ENCODE peak calls at places on chromosome 11, in four cellular contexts. One of them, this sample, is unnamed.

GRCh38 chr11:7512525-7513209 is 1.1 kb upstream of the PPFIBP2 start:
- DNase-seq in adrenal gland: peak; percentile 75
- DNase-seq in right cardiac atrium: peak; percentile 94
- DNase-seq in upper lobe of right lung: peak; percentile 85
- DNase-seq in this sample: peak; percentile 83

GRCh38 chr11:94769897-94770296 is 1.7 kb downstream of the AMOTL1 start:
- DNase-seq in adrenal gland: no peak
- DNase-seq in right cardiac atrium: peak; percentile 54
- DNase-seq in upper lobe of right lung: no peak
- DNase-seq in this sample: no peak

GRCh38 chr11:59716051-59716450 is 2.4 kb upstream of the OR10V1 start:
- DNase-seq in right cardiac atrium: no peak
- DNase-seq in adrenal gland: no peak
- DNase-seq in upper lobe of right lung: no peak
- DNase-seq in this sample: no peak

GRCh38 chr11:131109256-131109655 is 193.0 kb upstream of the SNX19 start:
- DNase-seq in upper lobe of right lung: no peak
- DNase-seq in right cardiac atrium: no peak
- DNase-seq in adrenal gland: no peak
- DNase-seq in this sample: no peak

GRCh38 chr11:100920571-100920970 is 209.0 kb downstream of the PGR start:
- DNase-seq in adrenal gland: no peak
- DNase-seq in upper lobe of right lung: no peak
- DNase-seq in right cardiac atrium: no peak
- DNase-seq in this sample: no peak

GRCh38 chr11:69102161-69102695 is 53.5 kb downstream of the TPCN2 start:
- DNase-seq in adrenal gland: no peak
- DNase-seq in upper lobe of right lung: no peak
- DNase-seq in right cardiac atrium: no peak
- DNase-seq in this sample: no peak

GRCh38 chr11:127844843-127845242 is 742.5 kb downstream of the ETS1 start:
- DNase-seq in right cardiac atrium: no peak
- DNase-seq in adrenal gland: no peak
- DNase-seq in upper lobe of right lung: no peak
- DNase-seq in this sample: no peak

GRCh38 chr11:57279131-57279530 is 42.1 kb upstream of the APLNR start:
- DNase-seq in right cardiac atrium: no peak
- DNase-seq in upper lobe of right lung: no peak
- DNase-seq in adrenal gland: no peak
- DNase-seq in this sample: no peak

GRCh38 chr11:107494036-107494435 is 36.4 kb upstream of the CWF19L2 start:
- DNase-seq in adrenal gland: no peak
- DNase-seq in right cardiac atrium: no peak
- DNase-seq in upper lobe of right lung: no peak
- DNase-seq in this sample: no peak

GRCh38 chr11:62033191-62034044 is 66.0 kb upstream of the FTH1 start:
- DNase-seq in upper lobe of right lung: no peak
- DNase-seq in adrenal gland: peak; percentile 14
- DNase-seq in right cardiac atrium: no peak
- DNase-seq in this sample: no peak

GRCh38 chr11:43358308-43358669 is 431 bp upstream of the TTC17 start:
- DNase-seq in upper lobe of right lung: no peak
- DNase-seq in right cardiac atrium: no peak
- DNase-seq in adrenal gland: no peak
- DNase-seq in this sample: no peak

GRCh38 chr11:57469268-57469667 is 8.9 kb downstream of the RTN4RL2 start:
- DNase-seq in right cardiac atrium: no peak
- DNase-seq in adrenal gland: no peak
- DNase-seq in upper lobe of right lung: no peak
- DNase-seq in this sample: no peak

GRCh38 chr11:2730323-2731284 is 30.8 kb upstream of the KCNQ1OT1 start:
- DNase-seq in upper lobe of right lung: no peak
- DNase-seq in adrenal gland: no peak
- DNase-seq in right cardiac atrium: peak; percentile 68
- DNase-seq in this sample: no peak

GRCh38 chr11:106442032-106442431 is 364.6 kb downstream of the AASDHPPT start:
- DNase-seq in adrenal gland: no peak
- DNase-seq in upper lobe of right lung: no peak
- DNase-seq in right cardiac atrium: no peak
- DNase-seq in this sample: no peak

GRCh38 chr11:74327076-74327475 is 15.6 kb upstream of the P4HA3 start:
- DNase-seq in right cardiac atrium: no peak
- DNase-seq in upper lobe of right lung: no peak
- DNase-seq in adrenal gland: no peak
- DNase-seq in this sample: no peak

GRCh38 chr11:12692238-12693074 is 18.2 kb downstream of the TEAD1 start:
- DNase-seq in upper lobe of right lung: peak; percentile 82
- DNase-seq in right cardiac atrium: peak; percentile 94
- DNase-seq in adrenal gland: peak; percentile 98
- DNase-seq in this sample: peak; percentile 85

GRCh38 chr11:108135845-108136599 is 14.7 kb downstream of the ACAT1 start:
- DNase-seq in adrenal gland: no peak
- DNase-seq in right cardiac atrium: no peak
- DNase-seq in upper lobe of right lung: no peak
- DNase-seq in this sample: no peak

GRCh38 chr11:119041821-119042514 is 11.3 kb upstream of the SLC37A4 start:
- DNase-seq in adrenal gland: no peak
- DNase-seq in right cardiac atrium: no peak
- DNase-seq in upper lobe of right lung: no peak
- DNase-seq in this sample: no peak

GRCh38 chr11:61482513-61482912 is 26.0 kb upstream of the LRRC10B start:
- DNase-seq in right cardiac atrium: no peak
- DNase-seq in adrenal gland: no peak
- DNase-seq in upper lobe of right lung: no peak
- DNase-seq in this sample: no peak

GRCh38 chr11:2771758-2772466 is 72.1 kb upstream of the KCNQ1OT1 start:
- DNase-seq in upper lobe of right lung: peak; percentile 55
- DNase-seq in adrenal gland: no peak
- DNase-seq in right cardiac atrium: no peak
- DNase-seq in this sample: peak; percentile 12

GRCh38 chr11:9624448-9624847 is 39.4 kb upstream of the SWAP70 start:
- DNase-seq in upper lobe of right lung: no peak
- DNase-seq in right cardiac atrium: no peak
- DNase-seq in adrenal gland: no peak
- DNase-seq in this sample: no peak

GRCh38 chr11:129702410-129703390 is 112.9 kb upstream of the TMEM45B start:
- DNase-seq in right cardiac atrium: no peak
- DNase-seq in upper lobe of right lung: no peak
- DNase-seq in adrenal gland: no peak
- DNase-seq in this sample: no peak

GRCh38 chr11:69919659-69920499 is 100.7 kb upstream of the FGF3 start:
- DNase-seq in right cardiac atrium: no peak
- DNase-seq in upper lobe of right lung: no peak
- DNase-seq in adrenal gland: no peak
- DNase-seq in this sample: no peak

GRCh38 chr11:8959546-8960166 is 4.6 kb downstream of the TMEM9B start:
- DNase-seq in adrenal gland: peak; percentile 32
- DNase-seq in upper lobe of right lung: no peak
- DNase-seq in right cardiac atrium: no peak
- DNase-seq in this sample: no peak

GRCh38 chr11:65429724-65430405 is 7.3 kb downstream of the NEAT1 start:
- DNase-seq in upper lobe of right lung: peak; percentile 87
- DNase-seq in right cardiac atrium: peak; percentile 89
- DNase-seq in adrenal gland: peak; percentile 81
- DNase-seq in this sample: peak; percentile 72

GRCh38 chr11:46327829-46328228 is 19.4 kb upstream of the DGKZ start:
- DNase-seq in adrenal gland: peak; percentile 33
- DNase-seq in upper lobe of right lung: no peak
- DNase-seq in right cardiac atrium: no peak
- DNase-seq in this sample: no peak

GRCh38 chr11:73381589-73381988 is 5.4 kb downstream of the RELT start:
- DNase-seq in upper lobe of right lung: no peak
- DNase-seq in right cardiac atrium: no peak
- DNase-seq in adrenal gland: no peak
- DNase-seq in this sample: no peak

GRCh38 chr11:8287297-8288070 is 23.8 kb upstream of the LMO1 start:
- DNase-seq in adrenal gland: no peak
- DNase-seq in right cardiac atrium: no peak
- DNase-seq in upper lobe of right lung: no peak
- DNase-seq in this sample: no peak

GRCh38 chr11:116798368-116798767 is 6.7 kb upstream of the APOA5 start:
- DNase-seq in upper lobe of right lung: no peak
- DNase-seq in adrenal gland: no peak
- DNase-seq in right cardiac atrium: no peak
- DNase-seq in this sample: no peak

GRCh38 chr11:130159657-130160459 is at the start of gene ST14:
- DNase-seq in upper lobe of right lung: peak; percentile 91
- DNase-seq in adrenal gland: no peak
- DNase-seq in right cardiac atrium: no peak
- DNase-seq in this sample: no peak

GRCh38 chr11:133597236-133597635 is 64.9 kb upstream of the OPCML start:
- DNase-seq in adrenal gland: no peak
- DNase-seq in right cardiac atrium: no peak
- DNase-seq in upper lobe of right lung: no peak
- DNase-seq in this sample: no peak

GRCh38 chr11:67534070-67534679 is 10.9 kb upstream of the CABP2 start:
- DNase-seq in upper lobe of right lung: no peak
- DNase-seq in adrenal gland: no peak
- DNase-seq in right cardiac atrium: no peak
- DNase-seq in this sample: no peak

GRCh38 chr11:105697291-105697690 is 87.4 kb downstream of the GRIA4 start:
- DNase-seq in right cardiac atrium: no peak
- DNase-seq in adrenal gland: no peak
- DNase-seq in upper lobe of right lung: no peak
- DNase-seq in this sample: no peak

GRCh38 chr11:10725114-10725906 is 25.7 kb upstream of the CTR9 start:
- DNase-seq in adrenal gland: no peak
- DNase-seq in upper lobe of right lung: no peak
- DNase-seq in right cardiac atrium: no peak
- DNase-seq in this sample: no peak

GRCh38 chr11:27241316-27242122 is 121.5 kb downstream of the CCDC34 start:
- DNase-seq in adrenal gland: no peak
- DNase-seq in right cardiac atrium: no peak
- DNase-seq in upper lobe of right lung: no peak
- DNase-seq in this sample: no peak

GRCh38 chr11:114079406-114080072 is 20.0 kb downstream of the ZBTB16 start:
- DNase-seq in adrenal gland: no peak
- DNase-seq in upper lobe of right lung: no peak
- DNase-seq in right cardiac atrium: peak; percentile 77
- DNase-seq in this sample: no peak

GRCh38 chr11:114082415-114082748 is 22.9 kb downstream of the ZBTB16 start:
- DNase-seq in adrenal gland: no peak
- DNase-seq in upper lobe of right lung: no peak
- DNase-seq in right cardiac atrium: no peak
- DNase-seq in this sample: no peak

GRCh38 chr11:114080219-114080618 is 20.7 kb downstream of the ZBTB16 start:
- DNase-seq in upper lobe of right lung: no peak
- DNase-seq in adrenal gland: peak; percentile 52
- DNase-seq in right cardiac atrium: no peak
- DNase-seq in this sample: peak; percentile 46

GRCh38 chr11:114081641-114082414 is 22.3 kb downstream of the ZBTB16 start:
- DNase-seq in upper lobe of right lung: no peak
- DNase-seq in right cardiac atrium: no peak
- DNase-seq in adrenal gland: peak; percentile 52
- DNase-seq in this sample: no peak

GRCh38 chr11:114080769-114081168 is 21.3 kb downstream of the ZBTB16 start:
- DNase-seq in adrenal gland: no peak
- DNase-seq in upper lobe of right lung: no peak
- DNase-seq in right cardiac atrium: no peak
- DNase-seq in this sample: no peak
- H3K4me1 ChIP-seq in adrenal gland: peaks cover 91% of the 10 kb centered on the region
- H3K4me1 ChIP-seq in upper lobe of right lung: peaks cover 100% of the 10 kb centered on the region
- H3K4me1 ChIP-seq in right cardiac atrium: peaks cover 61% of the 10 kb centered on the region
- H3K4me1 ChIP-seq in this sample: peaks cover 100% of the 10 kb centered on the region

GRCh38 chr11:34652191-34652958 is 31.5 kb downstream of the EHF start:
- DNase-seq in upper lobe of right lung: no peak
- DNase-seq in adrenal gland: no peak
- DNase-seq in right cardiac atrium: no peak
- DNase-seq in this sample: no peak
- H3K4me1 ChIP-seq in upper lobe of right lung: peaks cover 34% of the 10 kb centered on the region
- H3K4me1 ChIP-seq in adrenal gland: peaks cover 15% of the 10 kb centered on the region
- H3K4me1 ChIP-seq in right cardiac atrium: peaks cover 2% of the 10 kb centered on the region
- H3K4me1 ChIP-seq in this sample: no peaks in the 10 kb centered on the region

GRCh38 chr11:16911186-16911585 is 103.0 kb downstream of the PLEKHA7 start:
- DNase-seq in adrenal gland: no peak
- DNase-seq in right cardiac atrium: no peak
- DNase-seq in upper lobe of right lung: no peak
- DNase-seq in this sample: no peak
- H3K4me1 ChIP-seq in adrenal gland: no peaks in the 10 kb centered on the region
- H3K4me1 ChIP-seq in right cardiac atrium: peaks cover 2% of the 10 kb centered on the region
- H3K4me1 ChIP-seq in upper lobe of right lung: no peaks in the 10 kb centered on the region
- H3K4me1 ChIP-seq in this sample: peaks cover 43% of the 10 kb centered on the region

GRCh38 chr11:78282821-78283220 is 94.1 kb downstream of the USP35 start:
- DNase-seq in upper lobe of right lung: no peak
- DNase-seq in right cardiac atrium: no peak
- DNase-seq in adrenal gland: no peak
- DNase-seq in this sample: no peak

GRCh38 chr11:78276311-78276710 is 87.6 kb downstream of the USP35 start:
- DNase-seq in upper lobe of right lung: no peak
- DNase-seq in right cardiac atrium: no peak
- DNase-seq in adrenal gland: no peak
- DNase-seq in this sample: no peak

GRCh38 chr11:78277314-78277994 is 88.7 kb downstream of the USP35 start:
- DNase-seq in right cardiac atrium: no peak
- DNase-seq in adrenal gland: peak; percentile 4
- DNase-seq in upper lobe of right lung: peak; percentile 75
- DNase-seq in this sample: no peak

GRCh38 chr11:78284261-78284660 is 95.5 kb downstream of the USP35 start:
- DNase-seq in upper lobe of right lung: no peak
- DNase-seq in adrenal gland: no peak
- DNase-seq in right cardiac atrium: no peak
- DNase-seq in this sample: no peak

GRCh38 chr11:78281511-78281910 is 92.8 kb downstream of the USP35 start:
- DNase-seq in right cardiac atrium: no peak
- DNase-seq in adrenal gland: no peak
- DNase-seq in upper lobe of right lung: no peak
- DNase-seq in this sample: no peak
- H3K4me1 ChIP-seq in right cardiac atrium: peaks cover 2% of the 10 kb centered on the region
- H3K4me1 ChIP-seq in adrenal gland: no peaks in the 10 kb centered on the region
- H3K4me1 ChIP-seq in upper lobe of right lung: peaks cover 29% of the 10 kb centered on the region
- H3K4me1 ChIP-seq in this sample: peaks cover 32% of the 10 kb centered on the region

GRCh38 chr11:44577231-44577834 is 11.9 kb downstream of the CD82 start:
- DNase-seq in adrenal gland: no peak
- DNase-seq in right cardiac atrium: peak; percentile 35
- DNase-seq in upper lobe of right lung: no peak
- DNase-seq in this sample: no peak
- H3K4me1 ChIP-seq in adrenal gland: no peaks in the 10 kb centered on the region
- H3K4me1 ChIP-seq in right cardiac atrium: no peaks in the 10 kb centered on the region
- H3K4me1 ChIP-seq in upper lobe of right lung: peaks cover 52% of the 10 kb centered on the region
- H3K4me1 ChIP-seq in this sample: peaks cover 80% of the 10 kb centered on the region

GRCh38 chr11:120331301-120331966 is 4.8 kb upstream of the ARHGEF12 start:
- DNase-seq in adrenal gland: peak; percentile 55
- DNase-seq in right cardiac atrium: peak; percentile 70
- DNase-seq in upper lobe of right lung: no peak
- DNase-seq in this sample: peak; percentile 43

GRCh38 chr11:120327311-120327710 is 2.2 kb downstream of the TLCD5 start:
- DNase-seq in adrenal gland: no peak
- DNase-seq in right cardiac atrium: no peak
- DNase-seq in upper lobe of right lung: no peak
- DNase-seq in this sample: no peak

GRCh38 chr11:120330045-120330444 is 4.9 kb downstream of the TLCD5 start:
- DNase-seq in upper lobe of right lung: no peak
- DNase-seq in right cardiac atrium: no peak
- DNase-seq in adrenal gland: no peak
- DNase-seq in this sample: no peak

GRCh38 chr11:120326845-120327281 is 1.8 kb downstream of the TLCD5 start:
- DNase-seq in adrenal gland: no peak
- DNase-seq in upper lobe of right lung: no peak
- DNase-seq in right cardiac atrium: no peak
- DNase-seq in this sample: no peak

GRCh38 chr11:120329556-120329955 is 4.5 kb downstream of the TLCD5 start:
- DNase-seq in right cardiac atrium: no peak
- DNase-seq in adrenal gland: no peak
- DNase-seq in upper lobe of right lung: no peak
- DNase-seq in this sample: no peak
- H3K4me1 ChIP-seq in right cardiac atrium: no peaks in the 10 kb centered on the region
- H3K4me1 ChIP-seq in adrenal gland: peaks cover 36% of the 10 kb centered on the region
- H3K4me1 ChIP-seq in upper lobe of right lung: peaks cover 25% of the 10 kb centered on the region
- H3K4me1 ChIP-seq in this sample: peaks cover 89% of the 10 kb centered on the region